ENCODE peak calls at places on chromosomes 16 and 17, in five cellular contexts. Z is neural crest cell; Q is CD4-positive, alpha-beta T cell; N is fibroblast of villous mesenchyme; R is Caco-2. H is an unnamed sample.

GRCh38 chr16:9254863-9255262 is 163.4 kb downstream of the HAPSTR1 start:
- DNase-seq in Z (no peak), Q (no peak), N (no peak), R (no peak), H (no peak)

GRCh38 chr16:85611455-85612190 is 1.5 kb upstream of the GSE1 start:
- DNase-seq in Z (no peak), Q (peak), N (peak), R (peak), H (peak)

GRCh38 chr16:71933913-71934696 is 38.8 kb downstream of the IST1 start:
- DNase-seq in Z (no peak), Q (no peak), N (no peak), R (no peak), H (no peak)

GRCh38 chr17:28065706-28066105 is 23.2 kb downstream of the NLK start:
- DNase-seq in Z (no peak), Q (no peak), N (no peak), R (no peak), H (no peak)

GRCh38 chr16:89193021-89193575 is 7.2 kb downstream of the SLC22A31 start:
- DNase-seq in Z (no peak), Q (no peak), N (no peak), R (no peak), H (no peak)

GRCh38 chr17:263773-264172 is 82.3 kb upstream of the DOC2B start:
- DNase-seq in Z (no peak), Q (no peak), N (no peak), R (no peak), H (no peak)

GRCh38 chr17:10021239-10021638 is 116.2 kb upstream of the RCVRN start:
- DNase-seq in Z (no peak), Q (no peak), N (peak), R (no peak), H (no peak)

GRCh38 chr17:80104321-80104955 is 3.1 kb downstream of the GAA start:
- DNase-seq in Z (no peak), Q (no peak), N (peak), R (no peak), H (no peak)

GRCh38 chr17:34582185-34582900 is 3.0 kb downstream of the TMEM132E start:
- DNase-seq in Z (no peak), Q (no peak), N (no peak), R (no peak), H (no peak)

GRCh38 chr16:51562896-51563295 is 411.8 kb upstream of the SALL1 start:
- DNase-seq in Z (no peak), Q (no peak), N (no peak), R (no peak), H (no peak)

GRCh38 chr17:62859146-62859545 is 51.0 kb upstream of the MARCHF10 start:
- DNase-seq in Z (no peak), Q (no peak), N (peak), R (no peak), H (no peak)

GRCh38 chr16:11389631-11390565 is 44.6 kb downstream of the RMI2 start:
- DNase-seq in Z (no peak), Q (no peak), N (no peak), R (no peak), H (no peak)

GRCh38 chr17:44354582-44355309 is 8.9 kb downstream of the FAM171A2 start:
- DNase-seq in Z (peak), Q (peak), N (no peak), R (no peak), H (peak)

GRCh38 chr16:35391328-35391727 is 1931.9 kb downstream of the TP53TG3F start:
- DNase-seq in Z (no peak), Q (no peak), N (peak), R (peak), H (no peak)

GRCh38 chr17:28343491-28343932 is 8.0 kb downstream of the TNFAIP1 start:
- DNase-seq in Z (no peak), Q (no peak), N (no peak), R (no peak), H (no peak)

GRCh38 chr17:10025976-10026785 is 121.1 kb upstream of the RCVRN start:
- DNase-seq in Z (no peak), Q (no peak), N (no peak), R (no peak), H (no peak)

GRCh38 chr17:30958187-30958586 is 12.7 kb upstream of the RNF135 start:
- DNase-seq in Z (no peak), Q (no peak), N (no peak), R (no peak), H (no peak)

GRCh38 chr16:88804552-88805339 is 1.2 kb downstream of the CDT1 start:
- DNase-seq in Z (no peak), Q (peak), N (no peak), R (peak), H (peak)

GRCh38 chr17:4566785-4567184 is 6.4 kb upstream of the GGT6 start:
- DNase-seq in Z (peak), Q (no peak), N (peak), R (peak), H (peak)

GRCh38 chr16:22326369-22326652 is 29.1 kb downstream of the POLR3E start:
- DNase-seq in Z (no peak), Q (no peak), N (no peak), R (no peak), H (no peak)

GRCh38 chr16:27922433-27922832 is 141.1 kb downstream of the GSG1L start:
- DNase-seq in Z (no peak), Q (no peak), N (no peak), R (peak), H (no peak)

GRCh38 chr17:2594657-2595085 is 1.2 kb downstream of the PAFAH1B1 start:
- DNase-seq in Z (no peak), Q (no peak), N (no peak), R (no peak), H (no peak)

GRCh38 chr16:47848481-47849109 is 307.2 kb downstream of the ABCC12 start:
- DNase-seq in Z (no peak), Q (no peak), N (no peak), R (no peak), H (no peak)

GRCh38 chr16:87044829-87045228 is 272.4 kb downstream of the C16orf95 start:
- DNase-seq in Z (no peak), Q (no peak), N (no peak), R (no peak), H (no peak)

GRCh38 chr17:15966183-15966878 is 21.4 kb downstream of the ADORA2B start:
- DNase-seq in Z (no peak), Q (no peak), N (peak), R (peak), H (peak)

GRCh38 chr17:81513669-81514484 is 1.3 kb upstream of the ACTG1 start:
- DNase-seq in Z (peak), Q (peak), N (peak), R (peak), H (peak)

GRCh38 chr17:53649201-53649600 is 173.5 kb upstream of the KIF2B start:
- DNase-seq in Z (no peak), Q (no peak), N (no peak), R (no peak), H (no peak)

GRCh38 chr17:72173475-72174116 is 52.8 kb downstream of the SOX9 start:
- DNase-seq in Z (no peak), Q (no peak), N (no peak), R (no peak), H (no peak)

GRCh38 chr16:56382901-56383355 is 42.4 kb downstream of the AMFR start:
- DNase-seq in Z (no peak), Q (no peak), N (peak), R (no peak), H (no peak)

GRCh38 chr16:17366299-17366961 is 104.3 kb downstream of the XYLT1 start:
- DNase-seq in Z (no peak), Q (no peak), N (no peak), R (no peak), H (no peak)

GRCh38 chr16:75099738-75100615 is 16.6 kb downstream of the LDHD start:
- DNase-seq in Z (no peak), Q (no peak), N (no peak), R (no peak), H (no peak)

GRCh38 chr17:13755851-13756250 is 154.1 kb upstream of the HS3ST3A1 start:
- DNase-seq in Z (no peak), Q (no peak), N (no peak), R (no peak), H (no peak)

GRCh38 chr16:66515543-66516171 is 34.3 kb downstream of the TK2 start:
- DNase-seq in Z (no peak), Q (no peak), N (peak), R (no peak), H (peak)

GRCh38 chr17:82229686-82230626 is 1.1 kb downstream of the SLC16A3 start:
- DNase-seq in Z (no peak), Q (no peak), N (no peak), R (no peak), H (no peak)

DNA sequence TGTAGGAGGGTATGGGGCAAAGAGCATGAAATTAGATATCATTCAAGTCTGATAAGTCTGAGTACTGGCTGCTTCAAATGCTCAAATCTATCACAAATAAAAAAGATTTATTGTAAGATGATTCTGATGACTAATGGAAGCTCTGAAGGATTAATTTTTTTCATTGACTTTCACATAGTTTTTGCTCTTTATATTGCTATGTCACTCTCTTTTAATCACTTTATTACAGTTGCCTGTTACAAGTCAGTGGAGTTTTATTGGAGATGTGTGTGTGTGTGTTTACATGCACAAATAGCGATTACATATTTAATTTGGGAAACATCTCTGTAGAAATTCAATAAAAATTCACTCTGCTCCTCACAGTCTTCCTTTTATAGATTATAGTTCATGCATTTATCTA is 15.0 kb downstream of the MAP2K4 start:
- DNase-seq in Z (no peak), Q (no peak), N (no peak), R (no peak), H (no peak)
- TF ChIP-seq CTCF in Z (no peak), Q (no peak), N (no peak), R (no peak), H (no peak)

GRCh38 chr16:30416047-30416603 is 8.7 kb downstream of the ZNF771 start:
- DNase-seq in Z (no peak), Q (no peak), N (no peak), R (no peak), H (no peak)
- TF ChIP-seq CTCF in Z (no peak), Q (no peak), N (no peak), R (no peak), H (no peak)

DNA sequence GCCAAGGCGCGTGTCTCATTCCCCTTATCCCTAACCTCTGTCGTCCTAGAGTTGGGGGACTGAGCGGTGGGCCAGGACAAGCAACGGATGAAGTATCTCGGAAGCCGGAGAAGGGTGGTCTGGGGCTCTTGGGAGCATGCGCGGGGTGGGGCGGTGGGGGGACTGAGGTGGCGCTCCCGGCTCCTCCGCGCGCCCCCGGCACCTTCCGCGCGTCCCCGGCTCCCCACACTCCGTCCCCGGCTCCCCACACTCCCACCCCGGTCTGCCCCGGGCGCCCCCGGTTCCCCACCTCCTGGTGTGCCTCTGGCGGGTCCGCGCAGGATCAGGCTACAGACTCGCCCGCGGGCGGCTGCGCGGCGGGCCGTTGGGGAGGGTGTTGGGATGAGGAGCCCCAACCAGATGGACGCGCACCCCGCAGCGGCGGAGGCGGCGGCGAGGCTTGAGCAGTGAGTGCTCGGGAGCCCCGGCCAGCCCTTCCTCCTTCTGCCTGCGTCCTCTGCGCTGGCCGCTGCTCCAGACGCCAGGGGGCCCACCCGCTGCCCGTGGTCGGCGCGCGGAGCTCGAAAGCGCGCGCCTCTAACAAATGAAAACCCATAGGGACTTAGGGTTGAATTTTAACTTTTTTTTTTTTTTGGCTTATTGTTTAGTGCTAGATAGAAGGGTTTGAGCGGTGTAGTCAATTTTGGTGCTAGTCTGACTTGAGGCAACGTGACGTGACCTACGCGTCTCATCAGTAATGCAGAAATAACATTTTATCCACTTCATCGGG is 5.6 kb upstream of the CRYM start:
- DNase-seq in Z (peak), Q (no peak), N (peak), R (peak), H (peak)
- TF ChIP-seq CTCF in Z (peak), Q (no peak), N (peak), R (peak), H (peak)

GRCh38 chr17:75876190-75876937 is 2.0 kb downstream of the TRIM47 start:
- DNase-seq in Z (no peak), Q (peak), N (no peak), R (no peak), H (peak)

GRCh38 chr17:75876938-75877751 is 1.2 kb downstream of the TRIM47 start:
- DNase-seq in Z (no peak), Q (no peak), N (peak), R (no peak), H (no peak)

GRCh38 chr17:75875940-75876189 is 2.5 kb downstream of the TRIM47 start:
- DNase-seq in Z (no peak), Q (no peak), N (no peak), R (no peak), H (no peak)

GRCh38 chr17:75878174-75878998 is at the start of gene TRIM47:
- DNase-seq in Z (no peak), Q (no peak), N (peak), R (peak), H (peak)

DNA sequence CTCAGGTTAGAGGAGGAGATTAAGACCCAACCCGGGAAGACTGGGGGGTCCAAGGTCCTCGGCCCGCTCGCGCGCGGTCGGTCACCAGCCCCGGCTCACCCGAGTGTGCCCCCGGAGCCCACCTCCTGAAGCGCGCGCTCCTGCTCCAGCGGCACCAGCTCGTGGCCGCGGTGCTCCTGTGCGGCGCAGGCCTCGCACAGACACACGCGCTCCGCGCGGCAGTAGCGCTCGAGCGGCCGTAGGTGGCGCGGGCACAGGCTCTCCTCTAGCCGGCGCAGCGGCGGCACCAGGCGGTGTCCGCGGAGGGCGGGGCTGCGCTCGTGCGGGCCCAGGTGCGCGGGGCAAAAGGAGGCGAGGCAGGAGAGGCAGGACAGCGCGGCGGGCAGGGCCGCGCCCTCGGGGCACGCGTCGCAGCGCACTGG is 618 bp downstream of the TRIM47 start:
- DNase-seq in Z (peak), Q (peak), N (peak), R (peak), H (peak)
- TF ChIP-seq CTCF in Z (peak), Q (peak), N (peak), R (peak), H (peak)

H was measured in endothelial cell.